ENCODE peak calls at places on chromosomes 3 and 15, in four cellular contexts. One of them, this sample, is unnamed.

GRCh38 chr15:87033056-87033455 is 953.4 kb downstream of the AGBL1 start:
- DNase-seq in prostate gland: no peak
- DNase-seq in GM06990: no peak
- DNase-seq in pancreas: no peak
- DNase-seq in this sample: peak

GRCh38 chr15:99566157-99566900 is 545 bp downstream of the MEF2A start:
- DNase-seq in prostate gland: no peak
- DNase-seq in GM06990: peak
- DNase-seq in pancreas: peak
- DNase-seq in this sample: peak

GRCh38 chr15:58074452-58074851 is 8.9 kb upstream of the ALDH1A2 start:
- DNase-seq in prostate gland: no peak
- DNase-seq in GM06990: no peak
- DNase-seq in pancreas: no peak
- DNase-seq in this sample: no peak

GRCh38 chr3:147361671-147362420 is 44.5 kb downstream of the ZIC4 start:
- DNase-seq in prostate gland: no peak
- DNase-seq in GM06990: no peak
- DNase-seq in pancreas: peak
- DNase-seq in this sample: peak

GRCh38 chr15:80241508-80241907 is 10.5 kb downstream of the CTXND1 start:
- DNase-seq in prostate gland: no peak
- DNase-seq in GM06990: no peak
- DNase-seq in pancreas: no peak
- DNase-seq in this sample: no peak

GRCh38 chr3:15629860-15630597 is 28.5 kb downstream of the BTD start:
- DNase-seq in prostate gland: peak
- DNase-seq in GM06990: peak
- DNase-seq in pancreas: no peak
- DNase-seq in this sample: peak

GRCh38 chr3:58090351-58090750 is 82.1 kb downstream of the FLNB start:
- DNase-seq in prostate gland: no peak
- DNase-seq in GM06990: no peak
- DNase-seq in pancreas: no peak
- DNase-seq in this sample: no peak

GRCh38 chr3:9897408-9898372 is 5.0 kb upstream of the IL17RE start:
- DNase-seq in prostate gland: peak
- DNase-seq in GM06990: no peak
- DNase-seq in pancreas: peak
- DNase-seq in this sample: no peak

GRCh38 chr3:66473637-66474036 is 27.2 kb downstream of the LRIG1 start:
- DNase-seq in prostate gland: peak
- DNase-seq in GM06990: no peak
- DNase-seq in pancreas: no peak
- DNase-seq in this sample: no peak

GRCh38 chr3:189289251-189289650 is 117.5 kb downstream of the TPRG1 start:
- DNase-seq in prostate gland: no peak
- DNase-seq in GM06990: no peak
- DNase-seq in pancreas: no peak
- DNase-seq in this sample: no peak

GRCh38 chr3:127589600-127590281 is 792 bp downstream of the TPRA1 start:
- DNase-seq in prostate gland: no peak
- DNase-seq in GM06990: no peak
- DNase-seq in pancreas: peak
- DNase-seq in this sample: peak

GRCh38 chr3:52153389-52154096 is 680 bp downstream of the POC1A start:
- DNase-seq in prostate gland: no peak
- DNase-seq in GM06990: no peak
- DNase-seq in pancreas: no peak
- DNase-seq in this sample: peak

GRCh38 chr3:126573492-126574117 is 14.9 kb upstream of the C3orf22 start:
- DNase-seq in prostate gland: no peak
- DNase-seq in GM06990: no peak
- DNase-seq in pancreas: no peak
- DNase-seq in this sample: no peak

GRCh38 chr3:45976191-45977091 is 19.2 kb downstream of the FYCO1 start:
- DNase-seq in prostate gland: no peak
- DNase-seq in GM06990: no peak
- DNase-seq in pancreas: no peak
- DNase-seq in this sample: no peak

GRCh38 chr15:63500265-63501250 is 3.8 kb upstream of the USP3 start:
- DNase-seq in prostate gland: no peak
- DNase-seq in GM06990: no peak
- DNase-seq in pancreas: peak
- DNase-seq in this sample: no peak

GRCh38 chr3:30227571-30228301 is 378.7 kb upstream of the TGFBR2 start:
- DNase-seq in prostate gland: no peak
- DNase-seq in GM06990: no peak
- DNase-seq in pancreas: no peak
- DNase-seq in this sample: no peak

GRCh38 chr3:52446042-52446441 is 1.1 kb upstream of the SEMA3G start:
- DNase-seq in prostate gland: no peak
- DNase-seq in GM06990: no peak
- DNase-seq in pancreas: no peak
- DNase-seq in this sample: no peak

GRCh38 chr3:50587806-50588758 is 18.8 kb downstream of the HEMK1 start:
- DNase-seq in prostate gland: no peak
- DNase-seq in GM06990: peak
- DNase-seq in pancreas: no peak
- DNase-seq in this sample: no peak

GRCh38 chr15:78906310-78906608 is 33.6 kb downstream of the MORF4L1 start:
- DNase-seq in prostate gland: no peak
- DNase-seq in GM06990: no peak
- DNase-seq in pancreas: no peak
- DNase-seq in this sample: no peak

GRCh38 chr15:44808557-44808956 is 72.2 kb downstream of the TRIM69 start:
- DNase-seq in prostate gland: no peak
- DNase-seq in GM06990: no peak
- DNase-seq in pancreas: no peak
- DNase-seq in this sample: no peak

GRCh38 chr3:29181872-29182271 is 99.0 kb upstream of the RBMS3 start:
- DNase-seq in prostate gland: no peak
- DNase-seq in GM06990: no peak
- DNase-seq in pancreas: no peak
- DNase-seq in this sample: no peak

GRCh38 chr3:55486857-55487375 is at the start of gene WNT5A:
- DNase-seq in prostate gland: no peak
- DNase-seq in GM06990: peak
- DNase-seq in pancreas: peak
- DNase-seq in this sample: peak

GRCh38 chr3:64187065-64187959 is 38.0 kb downstream of the PRICKLE2 start:
- DNase-seq in prostate gland: peak
- DNase-seq in GM06990: no peak
- DNase-seq in pancreas: peak
- DNase-seq in this sample: no peak

DNA sequence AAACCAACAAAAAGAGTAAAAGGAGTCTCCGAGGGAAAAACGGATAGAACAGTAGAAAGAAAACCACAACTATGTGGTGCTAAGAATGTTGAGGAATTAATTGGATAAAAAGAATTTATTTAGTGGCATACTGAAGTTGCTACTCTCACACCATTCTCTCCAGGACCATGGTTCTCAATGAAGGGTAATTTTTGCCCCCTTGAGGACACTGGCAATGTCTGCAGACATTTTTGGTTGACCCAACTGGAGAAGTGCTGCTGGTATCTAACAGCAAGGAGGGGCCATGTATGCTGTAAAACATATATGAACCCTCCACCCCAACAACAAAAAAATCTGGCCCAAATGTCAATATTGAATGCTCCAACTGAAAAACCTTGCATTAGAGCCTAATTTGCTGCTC is 85.9 kb upstream of the CSPG5 start:
- DNase-seq in prostate gland: no peak
- DNase-seq in GM06990: no peak
- DNase-seq in pancreas: no peak
- DNase-seq in this sample: no peak
- TF ChIP-seq CTCF in prostate gland: no peak
- TF ChIP-seq CTCF in GM06990: peak
- TF ChIP-seq CTCF in pancreas: no peak
- TF ChIP-seq CTCF in this sample: peak

GRCh38 chr3:28053759-28054158 is 187.7 kb upstream of the CMC1 start:
- DNase-seq in prostate gland: no peak
- DNase-seq in GM06990: no peak
- DNase-seq in pancreas: no peak
- DNase-seq in this sample: no peak

DNA sequence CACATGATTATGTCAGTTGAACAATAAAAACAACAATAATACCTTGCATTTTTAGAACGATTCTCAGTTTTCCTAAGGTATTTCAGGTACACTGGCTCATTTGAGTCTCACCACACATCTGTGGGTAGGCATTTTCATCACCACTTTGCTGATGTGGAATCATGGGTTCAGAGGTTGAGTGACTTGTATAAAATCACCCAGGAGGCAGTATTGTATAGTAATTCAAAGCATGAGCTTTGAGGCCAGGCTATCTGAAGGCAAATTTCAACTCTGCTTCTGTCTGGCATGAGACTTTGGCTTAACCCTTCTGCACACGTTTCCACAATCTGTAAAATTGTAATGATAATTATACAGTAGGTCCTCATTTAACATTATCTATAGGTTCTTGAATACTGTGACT is 183.9 kb upstream of the CMC1 start:
- DNase-seq in prostate gland: no peak
- DNase-seq in GM06990: no peak
- DNase-seq in pancreas: no peak
- DNase-seq in this sample: no peak
- TF ChIP-seq CTCF in prostate gland: no peak
- TF ChIP-seq CTCF in GM06990: no peak
- TF ChIP-seq CTCF in pancreas: no peak
- TF ChIP-seq CTCF in this sample: no peak

DNA sequence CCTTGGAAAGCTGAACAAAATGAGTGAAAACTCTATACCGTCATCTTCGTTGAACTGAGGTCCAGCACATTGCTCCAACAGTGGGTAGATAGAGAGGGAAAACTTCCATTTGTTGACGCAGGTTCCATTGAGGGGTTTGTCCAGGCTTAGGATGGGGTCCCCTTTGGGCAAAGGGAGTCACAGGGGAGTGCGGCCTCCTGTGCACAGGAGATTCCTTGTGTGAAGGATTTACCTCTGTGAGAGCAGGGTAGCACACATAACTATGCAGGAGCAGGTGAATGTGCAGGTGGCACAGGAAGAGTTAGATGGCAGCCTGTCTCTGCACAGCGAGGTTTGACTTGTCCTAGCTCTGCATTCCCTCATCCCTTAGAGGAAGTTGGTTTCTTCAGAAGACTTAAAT is 139.3 kb downstream of the SNRPN start:
- DNase-seq in prostate gland: no peak
- DNase-seq in GM06990: no peak
- DNase-seq in pancreas: no peak
- DNase-seq in this sample: no peak
- TF ChIP-seq CTCF in prostate gland: no peak
- TF ChIP-seq CTCF in GM06990: no peak
- TF ChIP-seq CTCF in pancreas: no peak
- TF ChIP-seq CTCF in this sample: no peak

GRCh38 chr3:40847571-40847992 is 322.8 kb downstream of the ZNF621 start:
- DNase-seq in prostate gland: peak
- DNase-seq in GM06990: no peak
- DNase-seq in pancreas: no peak
- DNase-seq in this sample: no peak
- TF ChIP-seq CTCF in prostate gland: no peak
- TF ChIP-seq CTCF in GM06990: no peak
- TF ChIP-seq CTCF in pancreas: no peak
- TF ChIP-seq CTCF in this sample: no peak

GRCh38 chr3:33799202-33799551 is 747 bp downstream of the PDCD6IP start:
- DNase-seq in prostate gland: no peak
- DNase-seq in GM06990: no peak
- DNase-seq in pancreas: no peak
- DNase-seq in this sample: no peak

GRCh38 chr3:33796137-33796536 is 2.3 kb upstream of the PDCD6IP start:
- DNase-seq in prostate gland: no peak
- DNase-seq in GM06990: no peak
- DNase-seq in pancreas: no peak
- DNase-seq in this sample: no peak

GRCh38 chr3:33803252-33803651 is 4.8 kb downstream of the PDCD6IP start:
- DNase-seq in prostate gland: no peak
- DNase-seq in GM06990: no peak
- DNase-seq in pancreas: no peak
- DNase-seq in this sample: no peak

GRCh38 chr3:33798113-33798417 is 365 bp upstream of the PDCD6IP start:
- DNase-seq in prostate gland: no peak
- DNase-seq in GM06990: no peak
- DNase-seq in pancreas: no peak
- DNase-seq in this sample: no peak

DNA sequence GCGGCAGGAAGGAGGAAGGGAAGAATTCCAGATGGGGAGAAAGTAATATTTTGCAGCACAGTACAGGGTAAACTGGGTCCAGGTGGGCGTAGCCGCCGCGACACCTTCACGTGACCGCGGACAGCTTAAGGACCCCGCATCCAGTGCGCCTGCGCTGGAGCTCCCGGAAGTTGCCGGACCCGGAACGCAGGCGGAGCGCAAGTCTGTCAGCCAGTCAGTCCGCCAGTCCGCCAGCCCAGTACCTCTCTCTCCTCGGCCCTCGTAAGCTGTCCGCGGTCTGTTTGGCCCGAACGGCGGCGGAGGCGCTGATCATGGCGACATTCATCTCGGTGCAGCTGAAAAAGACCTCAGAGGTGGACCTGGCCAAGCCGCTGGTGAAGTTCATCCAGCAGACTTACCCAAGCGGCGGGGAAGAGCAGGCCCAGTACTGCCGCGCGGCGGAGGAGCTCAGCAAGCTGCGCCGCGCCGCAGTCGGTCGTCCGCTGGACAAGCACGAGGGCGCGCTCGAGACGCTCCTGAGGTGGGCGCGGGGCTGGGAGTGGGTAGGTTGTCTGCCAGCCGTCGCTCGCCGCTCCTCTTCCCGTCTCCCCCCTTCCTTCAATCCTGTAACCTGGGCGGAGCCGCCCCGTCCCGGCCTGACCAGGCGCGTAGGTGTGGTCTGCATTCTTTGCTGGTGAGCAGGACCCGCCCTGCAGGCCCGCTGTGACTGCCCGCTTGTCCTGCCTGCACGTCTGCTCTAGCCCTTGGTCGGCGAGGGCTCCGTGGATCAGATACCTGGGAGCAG is at the start of gene PDCD6IP:
- DNase-seq in prostate gland: peak
- DNase-seq in GM06990: peak
- DNase-seq in pancreas: peak
- DNase-seq in this sample: peak
- TF ChIP-seq CTCF in prostate gland: no peak
- TF ChIP-seq CTCF in GM06990: peak
- TF ChIP-seq CTCF in pancreas: no peak
- TF ChIP-seq CTCF in this sample: no peak

GRCh38 chr3:107882261-107882660 is 208.6 kb downstream of the CD47 start:
- DNase-seq in prostate gland: no peak
- DNase-seq in GM06990: no peak
- DNase-seq in pancreas: no peak
- DNase-seq in this sample: no peak

GRCh38 chr3:107884028-107884427 is 206.8 kb downstream of the CD47 start:
- DNase-seq in prostate gland: no peak
- DNase-seq in GM06990: no peak
- DNase-seq in pancreas: no peak
- DNase-seq in this sample: no peak

GRCh38 chr3:107882881-107883280 is 207.9 kb downstream of the CD47 start:
- DNase-seq in prostate gland: no peak
- DNase-seq in GM06990: no peak
- DNase-seq in pancreas: no peak
- DNase-seq in this sample: no peak

GRCh38 chr3:107881517-107881916 is 209.3 kb downstream of the CD47 start:
- DNase-seq in prostate gland: no peak
- DNase-seq in GM06990: no peak
- DNase-seq in pancreas: no peak
- DNase-seq in this sample: no peak

GRCh38 chr3:107884719-107885460 is 205.9 kb downstream of the CD47 start:
- DNase-seq in prostate gland: no peak
- DNase-seq in GM06990: no peak
- DNase-seq in pancreas: no peak
- DNase-seq in this sample: no peak
- TF ChIP-seq CTCF in prostate gland: no peak
- TF ChIP-seq CTCF in GM06990: no peak
- TF ChIP-seq CTCF in pancreas: no peak
- TF ChIP-seq CTCF in this sample: peak

This sample was measured in nephron progenitor cell.